ENCODE peak calls at places on chromosomes 5 and 9, in five cellular contexts. M is hepatocyte, A is HCT116, C is GM23248, V is neural progenitor cell. P is an unnamed sample.

GRCh38 chr5:72248352-72249032 is 71.5 kb downstream of the MRPS27 start:
- DNase-seq in M (peak), A (peak), C (peak), V (no peak), P (peak)

GRCh38 chr5:22329683-22330082 is 523.5 kb downstream of the CDH12 start:
- DNase-seq in M (no peak), A (no peak), C (no peak), V (no peak), P (no peak)

GRCh38 chr5:61599370-61600140 is 267.5 kb downstream of the ZSWIM6 start:
- DNase-seq in M (peak), A (no peak), C (peak), V (no peak), P (peak)

GRCh38 chr5:112065818-112066217 is 308.8 kb upstream of the NREP start:
- DNase-seq in M (no peak), A (no peak), C (no peak), V (no peak), P (no peak)

GRCh38 chr9:126419475-126419874 is 92.8 kb downstream of the MVB12B start:
- DNase-seq in M (no peak), A (no peak), C (no peak), V (no peak), P (peak)

GRCh38 chr5:25573691-25574090 is 928.9 kb upstream of the CDH10 start:
- DNase-seq in M (no peak), A (no peak), C (no peak), V (peak), P (no peak)

GRCh38 chr9:129358621-129359154 is 180.6 kb upstream of the IER5L start:
- DNase-seq in M (peak), A (no peak), C (no peak), V (no peak), P (no peak)

GRCh38 chr9:77714077-77714549 is 66.0 kb upstream of the GNA14 start:
- DNase-seq in M (peak), A (no peak), C (peak), V (no peak), P (no peak)

GRCh38 chr9:77885104-77885672 is 146.4 kb downstream of the GNAQ start:
- DNase-seq in M (no peak), A (no peak), C (no peak), V (no peak), P (no peak)

GRCh38 chr9:7342229-7342628 is 457.3 kb downstream of the DMAC1 start:
- DNase-seq in M (no peak), A (no peak), C (no peak), V (no peak), P (no peak)

GRCh38 chr5:43039468-43040286 is 442 bp downstream of the ANXA2R start:
- DNase-seq in M (peak), A (peak), C (peak), V (peak), P (peak)

GRCh38 chr9:80922544-80922943 is 766.8 kb downstream of the TLE1 start:
- DNase-seq in M (no peak), A (no peak), C (no peak), V (no peak), P (no peak)

GRCh38 chr5:125410501-125411162 is 664.2 kb upstream of the ZNF608 start:
- DNase-seq in M (peak), A (no peak), C (peak), V (no peak), P (peak)

GRCh38 chr9:1722404-1722803 is 292.7 kb upstream of the SMARCA2 start:
- DNase-seq in M (no peak), A (no peak), C (peak), V (no peak), P (peak)

GRCh38 chr9:120928720-120929389 is 2.3 kb upstream of the TRAF1 start:
- DNase-seq in M (peak), A (no peak), C (peak), V (peak), P (no peak)

GRCh38 chr9:83167126-83167525 is 104.2 kb upstream of the RASEF start:
- DNase-seq in M (peak), A (no peak), C (no peak), V (no peak), P (peak)

GRCh38 chr5:95768731-95769130 is 37.6 kb downstream of the RHOBTB3 start:
- DNase-seq in M (no peak), A (no peak), C (no peak), V (no peak), P (no peak)

GRCh38 chr5:171419663-171420428 is 399 bp downstream of the FGF18 start:
- DNase-seq in M (peak), A (no peak), C (peak), V (peak), P (no peak)

GRCh38 chr9:93576296-93577044 is at the start of gene PHF2:
- DNase-seq in M (peak), A (no peak), C (peak), V (peak), P (no peak)

GRCh38 chr9:82498918-82499317 is 510.3 kb downstream of the SPATA31D1 start:
- DNase-seq in M (no peak), A (no peak), C (no peak), V (no peak), P (no peak)

GRCh38 chr5:30604648-30605262 is 588.7 kb upstream of the CDH6 start:
- DNase-seq in M (no peak), A (no peak), C (no peak), V (no peak), P (no peak)

GRCh38 chr9:83569326-83569725 is 31.1 kb upstream of the FRMD3 start:
- DNase-seq in M (no peak), A (no peak), C (no peak), V (no peak), P (no peak)

GRCh38 chr5:17808566-17808965 is 174.3 kb downstream of the TAF11L14 start:
- DNase-seq in M (no peak), A (no peak), C (no peak), V (no peak), P (no peak)

GRCh38 chr5:43680286-43680685 is 77.3 kb downstream of the NNT start:
- DNase-seq in M (no peak), A (no peak), C (no peak), V (no peak), P (no peak)

GRCh38 chr5:153463806-153464205 is 26.7 kb upstream of the GRIA1 start:
- DNase-seq in M (peak), A (no peak), C (peak), V (peak), P (peak)

GRCh38 chr9:70093944-70094343 is 50.3 kb downstream of the MAMDC2 start:
- DNase-seq in M (no peak), A (no peak), C (peak), V (no peak), P (peak)

GRCh38 chr5:64789457-64789856 is 20.7 kb downstream of the CWC27 start:
- DNase-seq in M (no peak), A (no peak), C (peak), V (no peak), P (no peak)

GRCh38 chr9:81716409-81716808 is 27.1 kb upstream of the TLE1 start:
- DNase-seq in M (no peak), A (no peak), C (peak), V (no peak), P (peak)

GRCh38 chr9:113474372-113474771 is 10.8 kb downstream of the RGS3 start:
- DNase-seq in M (peak), A (no peak), C (no peak), V (no peak), P (no peak)

GRCh38 chr9:113477058-113477457 is 13.5 kb downstream of the RGS3 start:
- DNase-seq in M (no peak), A (no peak), C (no peak), V (no peak), P (no peak)

GRCh38 chr9:113476511-113476916 is 13.0 kb downstream of the RGS3 start:
- DNase-seq in M (peak), A (no peak), C (no peak), V (no peak), P (no peak)

GRCh38 chr9:113475992-113476391 is 12.5 kb downstream of the RGS3 start:
- DNase-seq in M (no peak), A (no peak), C (no peak), V (no peak), P (no peak)

DNA sequence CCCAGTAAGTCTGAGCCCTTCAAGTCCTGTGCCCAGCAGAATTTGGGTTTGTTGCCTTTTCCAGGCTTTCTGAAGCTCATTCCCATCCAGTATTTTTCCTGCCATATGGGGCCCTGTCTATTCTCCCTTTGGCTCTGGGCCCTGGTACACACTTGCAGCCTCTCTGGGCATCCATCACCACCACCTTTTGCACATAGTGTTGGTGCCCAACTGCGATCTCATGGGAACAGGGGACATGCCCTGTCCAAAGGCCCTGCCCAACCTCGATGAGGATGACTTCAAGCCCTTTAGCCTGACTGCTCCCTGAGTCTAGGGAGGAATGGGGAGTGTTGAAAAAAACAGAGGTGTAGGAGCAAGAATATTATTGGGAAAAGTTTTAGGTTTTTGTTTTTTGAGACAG is 11.5 kb downstream of the RGS3 start:
- DNase-seq in M (no peak), A (no peak), C (no peak), V (no peak), P (no peak)
- TF ChIP-seq EZH2phosphoT487 in M (no peak), A (no peak), C (no peak), V (no peak), P (no peak)

DNA sequence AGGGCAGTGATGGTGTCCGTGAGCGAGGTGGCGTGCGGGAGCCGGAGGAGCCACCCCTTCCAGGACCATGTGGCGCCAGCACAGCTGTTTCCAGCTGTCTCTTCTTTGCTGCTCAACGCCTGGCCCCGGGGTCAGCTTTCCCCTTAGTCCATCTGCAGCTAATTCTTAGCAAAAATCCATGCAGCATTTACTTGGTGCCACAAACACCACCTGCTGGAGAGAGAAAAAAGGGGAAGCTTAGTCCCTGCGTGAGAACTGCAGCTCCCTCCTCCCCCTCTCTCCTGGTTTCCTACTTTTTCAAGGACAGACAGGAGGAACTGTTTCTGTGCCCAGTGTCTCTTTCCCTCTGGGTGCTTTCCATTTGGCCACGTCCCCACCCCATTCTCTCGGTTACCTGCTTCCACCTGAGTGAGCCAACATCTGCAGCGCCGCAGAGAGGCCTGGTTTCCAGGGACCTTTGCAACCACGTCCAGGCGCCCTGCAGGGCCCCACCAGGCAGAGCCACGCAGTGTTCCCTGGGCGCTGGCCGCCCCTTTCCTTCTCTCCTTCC is 3.4 kb downstream of the SLC6A19 start:
- DNase-seq in M (peak), A (peak), C (peak), V (peak), P (peak)
- TF ChIP-seq EZH2phosphoT487 in M (no peak), A (no peak), C (no peak), V (no peak), P (no peak)

GRCh38 chr5:159504857-159505304 is 174.6 kb upstream of the IL12B start:
- DNase-seq in M (peak), A (no peak), C (peak), V (no peak), P (peak)
- TF ChIP-seq EZH2phosphoT487 in M (no peak), A (no peak), C (no peak), V (no peak), P (no peak)

DNA sequence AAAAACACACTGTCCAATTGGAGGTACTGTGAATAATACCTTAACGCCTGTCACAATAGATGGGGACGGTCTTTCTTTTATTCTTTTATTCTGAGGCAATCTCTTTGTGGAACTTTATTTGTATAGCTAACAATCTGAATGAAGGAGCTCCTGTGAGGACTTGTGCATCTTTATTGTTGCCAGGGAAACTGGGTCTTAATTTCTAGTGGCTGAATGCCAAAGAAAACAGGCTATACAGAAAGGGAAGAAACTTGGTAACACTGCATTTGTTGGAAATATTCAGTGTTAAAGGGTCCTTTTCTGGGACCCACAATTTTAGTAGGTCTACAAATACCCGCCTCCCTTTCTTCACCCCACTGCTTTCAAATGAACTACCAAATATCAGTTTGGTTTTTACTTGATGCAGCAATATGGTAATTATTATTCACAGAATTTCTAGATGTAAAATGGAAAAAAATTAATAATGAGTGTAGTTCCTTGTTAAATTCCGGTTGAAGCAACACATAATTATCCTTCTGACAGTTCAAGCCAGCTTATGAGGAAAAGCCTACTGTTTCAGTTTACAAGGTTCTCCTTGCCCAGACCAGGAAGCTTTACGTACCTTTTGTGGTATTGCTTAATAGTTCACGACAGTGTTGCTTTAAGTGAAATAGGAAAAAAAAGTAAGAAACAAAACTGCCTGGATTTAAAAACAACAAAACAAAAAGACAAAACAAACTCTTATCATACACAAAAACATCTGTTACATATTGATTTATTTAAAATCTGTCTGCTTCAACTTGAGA is 547.2 kb upstream of the C9orf72 start:
- DNase-seq in M (no peak), A (no peak), C (no peak), V (peak), P (no peak)
- TF ChIP-seq EZH2phosphoT487 in M (no peak), A (no peak), C (no peak), V (no peak), P (no peak)

GRCh38 chr5:132480546-132481242 is 9.9 kb downstream of the IRF1 start:
- DNase-seq in M (no peak), A (no peak), C (no peak), V (no peak), P (no peak)

GRCh38 chr5:132483661-132484385 is 6.8 kb downstream of the IRF1 start:
- DNase-seq in M (no peak), A (no peak), C (no peak), V (no peak), P (no peak)

GRCh38 chr5:132481243-132482211 is 9.0 kb downstream of the IRF1 start:
- DNase-seq in M (no peak), A (no peak), C (no peak), V (no peak), P (no peak)

GRCh38 chr5:132484386-132484715 is 6.2 kb downstream of the IRF1 start:
- DNase-seq in M (no peak), A (no peak), C (no peak), V (no peak), P (no peak)

DNA sequence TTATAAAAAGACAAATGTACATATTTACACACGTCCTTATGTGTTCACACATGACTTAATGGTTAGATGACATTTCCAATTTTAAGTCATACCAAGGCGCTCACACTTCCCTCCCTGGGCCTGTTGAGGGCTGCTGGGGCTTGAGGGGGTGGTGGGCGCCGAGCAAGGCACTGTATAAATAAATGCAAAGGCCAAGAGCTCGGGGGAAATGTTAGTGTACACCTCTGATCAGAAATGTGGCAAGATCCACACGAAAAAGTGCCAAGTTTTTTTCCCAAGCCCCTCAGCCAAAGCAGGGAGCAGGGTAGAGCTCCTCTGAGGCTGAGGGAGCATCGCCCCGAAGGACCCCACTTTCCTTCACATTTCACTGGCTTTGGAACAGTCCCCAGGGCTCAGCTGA is 7.5 kb downstream of the IRF1 start:
- DNase-seq in M (no peak), A (no peak), C (no peak), V (no peak), P (no peak)
- TF ChIP-seq EZH2phosphoT487 in M (no peak), A (no peak), C (no peak), V (no peak), P (no peak)

GRCh38 chr9:101479337-101480045 is 43.9 kb upstream of the ALDOB start:
- DNase-seq in M (peak), A (no peak), C (no peak), V (no peak), P (no peak)
- TF ChIP-seq EZH2phosphoT487 in M (no peak), A (no peak), C (no peak), V (no peak), P (no peak)

GRCh38 chr9:8868632-8869031 is 1069.1 kb upstream of the DMAC1 start:
- DNase-seq in M (no peak), A (no peak), C (no peak), V (peak), P (no peak)
- TF ChIP-seq EZH2phosphoT487 in M (no peak), A (no peak), C (no peak), V (no peak), P (no peak)

GRCh38 chr5:168482361-168482760 is 3.9 kb upstream of the RARS1 start:
- DNase-seq in M (no peak), A (no peak), C (no peak), V (no peak), P (no peak)
- TF ChIP-seq EZH2phosphoT487 in M (no peak), A (no peak), C (no peak), V (no peak), P (no peak)

P was measured in PC-3.